ENCODE peak calls at places on chromosomes 2 and 18, in ten cellular contexts. One of them, this sample, is unnamed.

GRCh38 chr2:205996156-205996555 is 89.8 kb downstream of the INO80D start:
- DNase-seq in ovary: no peak
- DNase-seq in body of pancreas: no peak
- DNase-seq in IMR-90: no peak
- DNase-seq in NB4: peak
- DNase-seq in Peyer's patch: no peak
- DNase-seq in prostate gland: no peak
- DNase-seq in HCT116: no peak
- DNase-seq in H1: no peak
- DNase-seq in heart left ventricle: no peak
- DNase-seq in this sample: no peak

GRCh38 chr18:78685250-78685979 is 294.2 kb upstream of the SALL3 start:
- DNase-seq in ovary: no peak
- DNase-seq in body of pancreas: no peak
- DNase-seq in IMR-90: no peak
- DNase-seq in NB4: no peak
- DNase-seq in Peyer's patch: no peak
- DNase-seq in prostate gland: no peak
- DNase-seq in HCT116: no peak
- DNase-seq in H1: no peak
- DNase-seq in heart left ventricle: no peak
- DNase-seq in this sample: no peak

GRCh38 chr2:12318427-12319057 is 398.2 kb upstream of the TRIB2 start:
- DNase-seq in ovary: no peak
- DNase-seq in body of pancreas: no peak
- DNase-seq in IMR-90: peak
- DNase-seq in NB4: no peak
- DNase-seq in Peyer's patch: no peak
- DNase-seq in prostate gland: peak
- DNase-seq in HCT116: no peak
- DNase-seq in H1: no peak
- DNase-seq in heart left ventricle: no peak
- DNase-seq in this sample: peak

GRCh38 chr18:61443311-61443710 is 110.1 kb downstream of the CDH20 start:
- DNase-seq in ovary: no peak
- DNase-seq in body of pancreas: no peak
- DNase-seq in IMR-90: no peak
- DNase-seq in NB4: no peak
- DNase-seq in Peyer's patch: no peak
- DNase-seq in prostate gland: no peak
- DNase-seq in HCT116: no peak
- DNase-seq in H1: no peak
- DNase-seq in heart left ventricle: no peak
- DNase-seq in this sample: no peak

GRCh38 chr2:30756051-30756719 is 51.1 kb downstream of the CAPN13 start:
- DNase-seq in ovary: no peak
- DNase-seq in body of pancreas: peak
- DNase-seq in IMR-90: no peak
- DNase-seq in NB4: peak
- DNase-seq in Peyer's patch: peak
- DNase-seq in prostate gland: peak
- DNase-seq in HCT116: no peak
- DNase-seq in H1: no peak
- DNase-seq in heart left ventricle: no peak
- DNase-seq in this sample: no peak

GRCh38 chr2:36530178-36530982 is 67.6 kb downstream of the FEZ2 start:
- DNase-seq in ovary: no peak
- DNase-seq in body of pancreas: no peak
- DNase-seq in IMR-90: peak
- DNase-seq in NB4: peak
- DNase-seq in Peyer's patch: no peak
- DNase-seq in prostate gland: no peak
- DNase-seq in HCT116: no peak
- DNase-seq in H1: no peak
- DNase-seq in heart left ventricle: no peak
- DNase-seq in this sample: no peak

GRCh38 chr2:195318440-195319111 is 338.4 kb upstream of the SLC39A10 start:
- DNase-seq in ovary: no peak
- DNase-seq in body of pancreas: peak
- DNase-seq in IMR-90: peak
- DNase-seq in NB4: peak
- DNase-seq in Peyer's patch: no peak
- DNase-seq in prostate gland: peak
- DNase-seq in HCT116: peak
- DNase-seq in H1: no peak
- DNase-seq in heart left ventricle: no peak
- DNase-seq in this sample: no peak

GRCh38 chr2:182047544-182047943 is 61.9 kb downstream of the PPP1R1C start:
- DNase-seq in ovary: no peak
- DNase-seq in body of pancreas: no peak
- DNase-seq in IMR-90: no peak
- DNase-seq in NB4: no peak
- DNase-seq in Peyer's patch: no peak
- DNase-seq in prostate gland: no peak
- DNase-seq in HCT116: no peak
- DNase-seq in H1: no peak
- DNase-seq in heart left ventricle: no peak
- DNase-seq in this sample: no peak

DNA sequence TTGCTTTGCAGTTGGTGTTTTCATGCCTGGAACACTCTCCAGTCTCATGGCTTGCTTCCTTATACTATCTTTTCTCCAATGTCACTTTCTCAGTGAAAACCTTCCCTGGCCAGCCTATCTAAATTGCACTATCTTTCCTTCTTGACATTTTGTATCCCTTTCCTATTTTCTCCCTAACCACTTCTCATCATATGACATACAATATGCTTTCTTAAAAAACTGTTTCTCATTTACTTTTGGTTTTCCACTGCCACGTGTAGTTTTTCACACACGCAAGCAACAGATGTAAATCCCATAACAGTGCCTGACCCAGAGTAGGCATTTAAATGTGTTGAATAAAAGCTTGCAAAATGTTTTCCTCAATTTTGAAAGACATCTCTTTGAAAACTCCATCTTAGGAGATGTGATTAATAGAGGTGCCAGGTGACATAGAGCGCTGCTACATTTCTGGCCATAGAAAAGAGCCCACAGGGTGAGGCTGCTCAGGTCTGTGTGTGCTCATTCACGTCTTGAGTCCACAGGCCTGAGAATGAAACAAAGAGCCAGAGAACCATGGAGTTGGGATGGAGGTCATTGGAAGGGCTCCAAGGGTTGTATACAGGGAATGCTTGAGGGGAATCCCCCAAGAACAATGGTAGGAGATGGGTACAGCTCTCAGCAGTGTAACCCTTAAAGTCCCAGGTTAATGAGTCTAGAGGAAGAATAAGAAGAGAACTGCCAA is 12.7 kb downstream of the ZNF24 start:
- DNase-seq in ovary: no peak
- DNase-seq in body of pancreas: no peak
- DNase-seq in IMR-90: no peak
- DNase-seq in NB4: no peak
- DNase-seq in Peyer's patch: no peak
- DNase-seq in prostate gland: no peak
- DNase-seq in HCT116: no peak
- DNase-seq in H1: no peak
- DNase-seq in heart left ventricle: no peak
- DNase-seq in this sample: no peak
- TF ChIP-seq POLR2A in ovary: no peak
- TF ChIP-seq POLR2A in body of pancreas: no peak
- TF ChIP-seq POLR2A in IMR-90: no peak
- TF ChIP-seq POLR2A in NB4: no peak
- TF ChIP-seq POLR2A in Peyer's patch: no peak
- TF ChIP-seq POLR2A in prostate gland: no peak
- TF ChIP-seq POLR2A in HCT116: no peak
- TF ChIP-seq POLR2A in H1: no peak
- TF ChIP-seq POLR2A in heart left ventricle: no peak
- TF ChIP-seq POLR2A in this sample: no peak

DNA sequence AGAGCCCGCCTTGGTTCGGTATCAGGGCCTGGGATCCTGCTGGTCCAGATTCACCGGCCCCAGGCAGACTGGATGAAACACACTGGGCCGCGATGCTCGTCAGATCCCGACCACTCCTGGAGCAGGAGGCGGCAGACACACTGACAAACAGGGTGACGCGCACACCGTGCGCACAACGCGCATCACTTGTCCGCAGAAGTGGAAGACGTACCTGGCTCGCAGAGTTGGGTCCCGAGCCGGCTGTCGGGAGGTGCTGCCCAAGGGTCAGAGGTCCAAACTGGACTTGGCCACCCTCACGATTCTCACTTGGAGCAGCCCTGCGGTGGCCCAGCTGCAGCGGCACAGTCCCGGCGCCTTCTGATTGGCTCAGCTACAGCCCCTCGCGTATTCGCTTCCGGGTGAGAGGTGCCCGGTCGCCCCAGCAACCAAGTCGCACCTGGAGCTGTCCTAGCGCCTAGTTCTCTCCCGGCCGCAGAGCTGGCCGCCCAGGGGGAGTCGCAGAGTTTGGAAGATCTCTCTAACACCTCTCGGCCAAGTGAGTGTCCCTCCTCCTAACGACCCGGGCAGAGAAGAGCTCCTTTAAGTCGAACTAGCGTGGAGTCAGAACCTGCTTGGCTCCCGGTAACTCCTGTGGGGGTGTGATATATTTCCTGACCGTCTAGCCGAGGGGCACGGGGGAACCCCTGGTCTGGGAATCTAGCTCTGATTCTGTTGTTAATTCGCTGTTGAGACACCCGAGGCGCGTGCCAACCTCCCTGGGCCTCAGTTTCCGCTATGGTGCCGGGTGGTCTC is at the start of the genes DHX57 and MORN2:
- DNase-seq in ovary: peak
- DNase-seq in body of pancreas: peak
- DNase-seq in IMR-90: peak
- DNase-seq in NB4: peak
- DNase-seq in Peyer's patch: peak
- DNase-seq in prostate gland: peak
- DNase-seq in HCT116: peak
- DNase-seq in H1: peak
- DNase-seq in heart left ventricle: peak
- DNase-seq in this sample: peak
- TF ChIP-seq POLR2A in ovary: no peak
- TF ChIP-seq POLR2A in body of pancreas: peak
- TF ChIP-seq POLR2A in IMR-90: no peak
- TF ChIP-seq POLR2A in NB4: peak
- TF ChIP-seq POLR2A in Peyer's patch: no peak
- TF ChIP-seq POLR2A in prostate gland: no peak
- TF ChIP-seq POLR2A in HCT116: no peak
- TF ChIP-seq POLR2A in H1: peak
- TF ChIP-seq POLR2A in heart left ventricle: peak
- TF ChIP-seq POLR2A in this sample: peak

GRCh38 chr2:54722641-54723299 is 692 bp upstream of the EML6 start:
- DNase-seq in ovary: no peak
- DNase-seq in body of pancreas: no peak
- DNase-seq in IMR-90: peak
- DNase-seq in NB4: no peak
- DNase-seq in Peyer's patch: no peak
- DNase-seq in prostate gland: no peak
- DNase-seq in HCT116: peak
- DNase-seq in H1: no peak
- DNase-seq in heart left ventricle: no peak
- DNase-seq in this sample: no peak
- TF ChIP-seq POLR2A in ovary: no peak
- TF ChIP-seq POLR2A in body of pancreas: no peak
- TF ChIP-seq POLR2A in IMR-90: peak
- TF ChIP-seq POLR2A in NB4: no peak
- TF ChIP-seq POLR2A in Peyer's patch: no peak
- TF ChIP-seq POLR2A in prostate gland: no peak
- TF ChIP-seq POLR2A in HCT116: no peak
- TF ChIP-seq POLR2A in H1: no peak
- TF ChIP-seq POLR2A in heart left ventricle: no peak
- TF ChIP-seq POLR2A in this sample: no peak

GRCh38 chr2:216146573-216146972 is 37.4 kb downstream of the XRCC5 start:
- DNase-seq in ovary: no peak
- DNase-seq in body of pancreas: no peak
- DNase-seq in IMR-90: no peak
- DNase-seq in NB4: no peak
- DNase-seq in Peyer's patch: no peak
- DNase-seq in prostate gland: no peak
- DNase-seq in HCT116: no peak
- DNase-seq in H1: no peak
- DNase-seq in heart left ventricle: no peak
- DNase-seq in this sample: no peak

GRCh38 chr2:216148983-216149382 is 39.8 kb downstream of the XRCC5 start:
- DNase-seq in ovary: no peak
- DNase-seq in body of pancreas: no peak
- DNase-seq in IMR-90: no peak
- DNase-seq in NB4: no peak
- DNase-seq in Peyer's patch: no peak
- DNase-seq in prostate gland: no peak
- DNase-seq in HCT116: no peak
- DNase-seq in H1: no peak
- DNase-seq in heart left ventricle: no peak
- DNase-seq in this sample: no peak

GRCh38 chr2:216149741-216150140 is 40.6 kb downstream of the XRCC5 start:
- DNase-seq in ovary: no peak
- DNase-seq in body of pancreas: no peak
- DNase-seq in IMR-90: peak
- DNase-seq in NB4: no peak
- DNase-seq in Peyer's patch: no peak
- DNase-seq in prostate gland: no peak
- DNase-seq in HCT116: no peak
- DNase-seq in H1: no peak
- DNase-seq in heart left ventricle: no peak
- DNase-seq in this sample: no peak

GRCh38 chr2:216144857-216145256 is 35.7 kb downstream of the XRCC5 start:
- DNase-seq in ovary: no peak
- DNase-seq in body of pancreas: no peak
- DNase-seq in IMR-90: no peak
- DNase-seq in NB4: no peak
- DNase-seq in Peyer's patch: no peak
- DNase-seq in prostate gland: no peak
- DNase-seq in HCT116: no peak
- DNase-seq in H1: no peak
- DNase-seq in heart left ventricle: no peak
- DNase-seq in this sample: no peak

DNA sequence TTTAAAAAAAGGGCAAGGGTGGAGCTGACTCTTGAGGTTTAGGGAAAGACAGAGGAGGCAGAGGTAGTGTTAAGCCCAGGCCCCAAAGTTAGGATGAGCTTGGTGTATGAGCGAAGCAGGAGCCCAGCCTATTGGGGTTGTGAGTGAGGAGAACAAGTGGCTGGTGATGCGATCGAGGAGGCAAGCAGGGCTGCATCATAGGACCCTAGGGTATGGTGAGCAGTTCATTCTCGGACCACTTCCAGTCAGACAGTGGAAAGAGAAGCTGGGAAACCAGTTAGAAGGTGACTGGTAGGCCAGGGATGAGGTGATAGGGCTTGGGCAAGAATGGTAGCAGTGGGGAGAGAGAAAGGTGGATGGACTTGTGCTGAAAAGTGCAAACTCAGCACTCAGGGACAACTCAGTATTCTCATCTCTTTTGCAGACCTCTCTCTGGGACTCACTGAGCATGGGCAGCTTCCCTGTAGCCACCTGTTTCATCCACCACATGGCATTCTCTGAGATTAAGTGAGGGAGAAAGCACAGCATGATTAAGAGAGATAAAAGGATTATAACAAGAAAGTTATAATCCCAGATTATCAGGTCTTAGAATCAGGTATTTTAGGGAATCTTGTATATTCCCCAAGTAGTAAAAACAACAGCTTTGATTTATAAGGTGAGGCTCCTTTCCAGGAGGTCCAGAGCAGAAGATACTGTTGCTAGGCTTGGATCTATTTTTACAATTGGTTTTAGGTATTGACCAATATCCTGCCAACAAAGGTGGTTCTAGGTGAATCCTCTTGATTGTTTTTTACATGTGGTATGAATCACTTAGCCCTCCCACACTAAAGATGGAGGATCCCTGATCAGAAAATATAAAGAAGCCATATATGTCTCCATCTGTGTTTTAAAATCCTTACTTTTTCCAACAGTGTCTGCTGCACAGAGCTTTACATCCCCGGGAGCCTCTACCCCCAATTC is 38.3 kb downstream of the XRCC5 start:
- DNase-seq in ovary: no peak
- DNase-seq in body of pancreas: no peak
- DNase-seq in IMR-90: no peak
- DNase-seq in NB4: no peak
- DNase-seq in Peyer's patch: no peak
- DNase-seq in prostate gland: no peak
- DNase-seq in HCT116: no peak
- DNase-seq in H1: no peak
- DNase-seq in heart left ventricle: no peak
- DNase-seq in this sample: no peak
- TF ChIP-seq POLR2A in ovary: no peak
- TF ChIP-seq POLR2A in body of pancreas: no peak
- TF ChIP-seq POLR2A in IMR-90: no peak
- TF ChIP-seq POLR2A in NB4: no peak
- TF ChIP-seq POLR2A in Peyer's patch: no peak
- TF ChIP-seq POLR2A in prostate gland: no peak
- TF ChIP-seq POLR2A in HCT116: no peak
- TF ChIP-seq POLR2A in H1: peak
- TF ChIP-seq POLR2A in heart left ventricle: no peak
- TF ChIP-seq POLR2A in this sample: no peak

This sample was measured in uterus.